ENCODE peak calls at places on chromosomes 4 and X, in nine cellular contexts. C is transverse colon, T is Panc1, R is AG04450, D is lower lobe of right lung, N is breast epithelium, E is GM23248, Q is esophagus muscularis mucosa, K is colonic mucosa. A is an unnamed sample.

GRCh38 chrX:112803060-112803459 is 37.6 kb downstream of the AMOT start:
- DNase-seq in C (no peak), N (no peak), E (no peak), K (no peak), R (no peak), Q (no peak), D (no peak), T (no peak), A (no peak)

GRCh38 chrX:41827886-41828285 is 95.5 kb downstream of the CASK start:
- DNase-seq in E (peak; percentile 6), K (no peak), C (no peak), Q (no peak), R (no peak), D (no peak), N (no peak), T (no peak), A (no peak)

GRCh38 chr4:24044610-24045589 is 155.1 kb upstream of the PPARGC1A start:
- DNase-seq in N (no peak), Q (no peak), R (no peak), K (no peak), T (no peak), D (no peak), C (no peak), E (no peak), A (no peak)

GRCh38 chr4:44493924-44494323 is 45.3 kb upstream of the KCTD8 start:
- DNase-seq in E (peak; percentile 38), R (no peak), Q (no peak), K (no peak), T (no peak), N (no peak), D (no peak), C (no peak), A (no peak)

GRCh38 chr4:158667651-158668198 is 4.0 kb downstream of the C4orf46 start:
- DNase-seq in C (peak; percentile 29), D (no peak), Q (no peak), N (no peak), K (peak; percentile 26), T (peak; percentile 15), E (peak; percentile 66), R (no peak), A (no peak)

GRCh38 chr4:149719806-149720205 is 95.8 kb downstream of the IQCM start:
- DNase-seq in T (no peak), R (no peak), Q (no peak), K (no peak), D (no peak), N (no peak), E (no peak), C (no peak), A (no peak)

GRCh38 chrX:21741378-21741777 is 16.5 kb downstream of the SMPX start:
- DNase-seq in R (no peak), N (no peak), T (no peak), D (no peak), Q (no peak), K (no peak), C (no peak), E (no peak), A (no peak)

GRCh38 chr4:73706811-73707210 is 33.6 kb upstream of the CXCL8 start:
- DNase-seq in Q (no peak), C (no peak), R (no peak), K (no peak), T (no peak), D (no peak), E (no peak), N (no peak), A (no peak)

GRCh38 chr4:140361099-140361498 is 12.3 kb upstream of the SCOC start:
- DNase-seq in Q (no peak), D (no peak), T (no peak), C (no peak), K (no peak), R (no peak), N (no peak), E (no peak), A (no peak)

GRCh38 chr4:183492791-183493221 is 12.1 kb upstream of the ING2 start:
- DNase-seq in E (peak; percentile 89), D (no peak), R (no peak), Q (no peak), T (no peak), K (no peak), N (no peak), C (no peak), A (no peak)

DNA sequence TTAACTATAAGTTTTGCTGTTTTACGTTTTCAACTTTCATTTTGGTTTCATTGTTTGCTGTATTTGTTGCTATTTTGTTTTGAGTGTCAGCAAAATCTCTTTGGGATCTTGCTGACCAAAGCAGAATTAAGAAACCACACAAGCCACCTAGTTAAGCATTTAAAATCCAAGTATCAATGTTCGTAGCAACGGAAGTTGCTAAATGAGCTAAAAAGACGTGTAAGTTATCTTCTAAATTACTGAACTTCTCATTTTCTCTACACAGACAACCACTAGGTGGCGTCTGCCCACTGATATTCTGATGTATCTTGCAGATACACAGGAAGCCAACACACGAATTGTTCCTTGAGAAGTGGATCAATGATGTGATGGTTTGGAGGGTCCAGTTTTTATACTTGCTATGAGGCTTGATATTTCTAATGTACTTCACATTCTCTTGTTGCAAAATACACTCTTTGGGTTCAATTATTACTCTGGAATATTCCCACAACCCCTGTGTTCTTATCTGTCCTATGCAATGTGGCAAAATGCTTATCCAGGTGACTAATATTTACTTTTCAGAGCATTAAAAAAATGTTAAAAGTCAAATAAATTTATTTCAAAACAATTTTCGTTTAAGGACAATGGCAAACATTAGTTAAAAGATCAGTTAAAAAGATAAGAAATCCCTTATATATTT is 250.5 kb downstream of the TECRL start:
- DNase-seq in Q (no peak), R (no peak), T (peak; percentile 32), N (no peak), D (no peak), E (peak; percentile 65), C (peak; percentile 29), K (peak; percentile 44), A (no peak)
- H3K4me3 ChIP-seq in Q (peak overlapping the region; percentile 38), R (no peak overlapping the region), T (peak overlapping the region; percentile 19), N (peak overlapping the region; percentile 40), D (peak overlapping the region; percentile 22), E (peak overlapping the region; percentile 70), C (no peak overlapping the region), K (no peak overlapping the region), A (no peak overlapping the region)

DNA sequence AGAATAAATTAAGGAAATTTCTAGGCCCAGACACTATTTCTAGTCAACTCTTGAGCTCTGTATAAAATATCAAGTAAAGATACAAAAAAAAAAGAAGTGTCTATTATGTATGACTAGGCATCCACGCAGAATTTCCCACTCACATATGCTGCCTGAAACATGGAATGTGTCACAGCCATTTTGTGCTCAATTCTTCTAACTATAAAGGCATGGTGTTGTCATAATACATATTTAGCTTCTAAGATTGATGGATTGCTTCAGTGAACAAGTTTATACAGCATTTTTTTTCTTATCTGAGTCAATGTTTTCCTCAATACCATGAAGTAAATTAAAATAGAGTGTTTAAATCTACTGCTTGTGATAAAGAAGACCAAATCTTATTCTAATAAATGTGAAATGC is 1829.2 kb upstream of the PCDH7 start:
- DNase-seq in Q (no peak), K (no peak), T (no peak), D (no peak), R (no peak), E (no peak), N (no peak), C (no peak), A (no peak)
- H3K9me3 ChIP-seq in Q (no peaks in the 10 kb centered on the region), K (no peaks in the 10 kb centered on the region), T (no peaks in the 10 kb centered on the region), D (no peaks in the 10 kb centered on the region), R (no peaks in the 10 kb centered on the region), E (peaks cover 3% of the 10 kb centered on the region), N (no peaks in the 10 kb centered on the region), C (no peaks in the 10 kb centered on the region), A (no peaks in the 10 kb centered on the region)

DNA sequence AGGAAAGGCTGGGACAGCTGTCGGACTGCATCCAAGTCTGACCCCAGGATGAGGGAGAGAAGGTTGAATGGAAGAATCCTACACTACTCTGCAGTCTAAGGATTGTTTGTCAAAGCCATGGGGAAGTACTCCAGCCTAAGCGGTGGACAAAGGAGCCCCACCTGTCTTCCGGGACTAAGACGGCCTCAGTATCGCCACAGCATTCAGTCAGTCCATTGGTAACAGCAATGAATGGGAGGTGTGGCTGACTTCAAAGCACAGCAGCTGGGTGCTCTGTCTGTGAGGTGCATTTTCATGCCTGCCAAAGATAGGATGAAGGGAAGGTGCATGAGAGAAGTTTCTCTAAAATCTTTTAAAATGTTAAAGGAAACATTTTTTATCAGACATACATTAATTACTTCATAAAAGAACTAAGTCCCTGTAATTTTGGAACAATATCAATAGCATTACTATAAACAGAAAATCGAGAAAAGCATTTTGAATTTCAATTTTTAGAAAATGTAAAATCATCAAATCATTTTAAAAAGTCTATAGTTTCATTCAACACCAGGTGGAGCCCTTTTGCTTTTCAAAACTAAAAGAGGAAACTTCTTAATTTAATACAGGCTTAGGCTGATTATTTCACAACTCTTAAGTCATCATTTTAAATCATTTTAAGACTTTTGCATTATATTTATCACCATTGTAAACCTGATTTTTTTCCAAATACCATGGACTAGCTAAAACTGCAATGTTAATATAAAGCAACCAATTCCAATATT is 27.6 kb upstream of the INTU start:
- DNase-seq in N (no peak), K (no peak), E (peak; percentile 79), R (no peak), C (no peak), Q (no peak), D (no peak), T (no peak), A (no peak)
- H3K4me3 ChIP-seq in N (no peak overlapping the region), K (no peak overlapping the region), E (no peak overlapping the region), R (no peak overlapping the region), C (no peak overlapping the region), Q (no peak overlapping the region), D (no peak overlapping the region), T (no peak overlapping the region), A (no peak overlapping the region)

GRCh38 chr4:33316578-33316977 is 2596.4 kb downstream of the PCDH7 start:
- DNase-seq in D (no peak), T (no peak), N (no peak), C (no peak), Q (no peak), E (no peak), K (no peak), R (no peak), A (no peak)
- H3K9me3 ChIP-seq in D (no peaks in the 10 kb centered on the region), T (no peaks in the 10 kb centered on the region), N (peaks cover 7% of the 10 kb centered on the region), C (peaks cover 4% of the 10 kb centered on the region), Q (no peaks in the 10 kb centered on the region), E (peaks cover 2% of the 10 kb centered on the region), K (no peaks in the 10 kb centered on the region), R (no peaks in the 10 kb centered on the region), A (no peaks in the 10 kb centered on the region)

GRCh38 chrX:131791608-131792355 is 231.3 kb upstream of the STK26 start:
- DNase-seq in C (no peak), D (no peak), Q (no peak), K (no peak), E (no peak), N (no peak), T (no peak), R (no peak), A (no peak)
- H3K4me3 ChIP-seq in C (no peak overlapping the region), D (no peak overlapping the region), Q (peak overlapping the region; percentile 53), K (peak overlapping the region; percentile 35), E (no peak overlapping the region), N (peak overlapping the region; percentile 65), T (peak overlapping the region; percentile 57), R (no peak overlapping the region), A (no peak overlapping the region)

GRCh38 chrX:146956760-146957159 is 142.2 kb upstream of the CXorf51A start:
- DNase-seq in D (no peak), T (no peak), N (no peak), Q (no peak), C (no peak), K (no peak), E (no peak), R (no peak), A (no peak)
- H3K9me3 ChIP-seq in D (no peaks in the 10 kb centered on the region), T (no peaks in the 10 kb centered on the region), N (peaks cover 7% of the 10 kb centered on the region), Q (no peaks in the 10 kb centered on the region), C (no peaks in the 10 kb centered on the region), K (no peaks in the 10 kb centered on the region), E (no peaks in the 10 kb centered on the region), R (no peaks in the 10 kb centered on the region), A (no peaks in the 10 kb centered on the region)

GRCh38 chr4:145885666-145886065 is 53.0 kb downstream of the ZNF827 start:
- DNase-seq in T (no peak), E (no peak), K (no peak), Q (no peak), D (no peak), R (no peak), C (no peak), N (no peak), A (no peak)
- H3K4me3 ChIP-seq in T (no peak overlapping the region), E (no peak overlapping the region), K (no peak overlapping the region), Q (no peak overlapping the region), D (no peak overlapping the region), R (no peak overlapping the region), C (no peak overlapping the region), N (no peak overlapping the region), A (no peak overlapping the region)

A was measured in CD8-positive, alpha-beta memory T cell.